ENCODE peak calls at places on chromosome 13, in ten cellular contexts. W is fibroblast of lung, S is astrocyte, F is GM13977, Y is HCT116, V is A549, P is breast epithelium, B is prostate gland, J is uterus, K is H1. I is an unnamed sample.

GRCh38 chr13:26074706-26075105 is 22.9 kb upstream of the SHISA2 start:
- DNase-seq in V (peak; percentile 12), K (no peak), Y (no peak), P (no peak), F (no peak), J (no peak), S (peak; percentile 26), B (no peak), W (no peak), I (no peak)

GRCh38 chr13:75416327-75417005 is 65.5 kb downstream of the TBC1D4 start:
- DNase-seq in P (no peak), F (peak; percentile 20), K (no peak), S (no peak), V (no peak), Y (no peak), J (no peak), B (no peak), W (no peak), I (no peak)

GRCh38 chr13:97719759-97720158 is 233.7 kb upstream of the IPO5 start:
- DNase-seq in V (peak; percentile 11), Y (no peak), W (no peak), F (no peak), K (no peak), J (no peak), S (no peak), B (no peak), P (no peak), I (no peak)

GRCh38 chr13:114152831-114153371 is 20.5 kb upstream of the RASA3 start:
- DNase-seq in V (no peak), B (no peak), Y (no peak), W (no peak), F (no peak), J (no peak), P (no peak), K (no peak), S (no peak), I (no peak)

GRCh38 chr13:38538412-38538811 is 148.5 kb upstream of the FREM2 start:
- DNase-seq in S (no peak), W (no peak), J (no peak), Y (no peak), B (no peak), V (no peak), P (no peak), F (no peak), K (no peak), I (no peak)

GRCh38 chr13:112592647-112593046 is 4.7 kb upstream of the TUBGCP3 start:
- DNase-seq in K (no peak), S (no peak), V (no peak), P (no peak), B (no peak), J (no peak), W (no peak), F (no peak), Y (no peak), I (no peak)

GRCh38 chr13:33045829-33046592 is 29.8 kb downstream of the KL start:
- DNase-seq in W (no peak), V (no peak), J (no peak), B (no peak), Y (no peak), K (no peak), P (no peak), F (no peak), S (no peak), I (no peak)

GRCh38 chr13:110593430-110594130 is 21.8 kb upstream of the NAXD start:
- DNase-seq in J (no peak), K (no peak), P (no peak), Y (peak; percentile 50), F (peak; percentile 81), W (peak; percentile 73), S (peak; percentile 39), B (peak; percentile 39), V (peak; percentile 54), I (no peak)

GRCh38 chr13:69935043-69935442 is 172.6 kb upstream of the ATXN8OS start:
- DNase-seq in J (no peak), W (no peak), P (no peak), K (no peak), B (no peak), Y (peak; percentile 52), V (peak; percentile 35), S (no peak), F (no peak), I (no peak)

GRCh38 chr13:37640499-37640898 is 41.9 kb upstream of the POSTN start:
- DNase-seq in B (no peak), K (no peak), P (no peak), J (no peak), S (peak; percentile 59), W (peak; percentile 89), V (peak; percentile 42), F (no peak), Y (no peak), I (no peak)

GRCh38 chr13:111372651-111373425 is 52.4 kb downstream of the TEX29 start:
- DNase-seq in K (peak; percentile 29), V (no peak), P (no peak), F (no peak), S (no peak), J (no peak), B (no peak), W (no peak), Y (no peak), I (no peak)

GRCh38 chr13:34577051-34577450 is 365.0 kb upstream of the NBEA start:
- DNase-seq in J (no peak), S (peak; percentile 70), F (no peak), Y (no peak), W (no peak), K (no peak), P (no peak), V (no peak), B (no peak), I (no peak)

GRCh38 chr13:33392794-33393371 is 107.3 kb upstream of the STARD13 start:
- DNase-seq in K (no peak), F (no peak), W (no peak), P (no peak), S (no peak), B (peak; percentile 21), J (no peak), Y (no peak), V (no peak), I (no peak)

GRCh38 chr13:48728226-48728625 is 74.5 kb downstream of the CYSLTR2 start:
- DNase-seq in Y (no peak), P (no peak), W (no peak), S (no peak), B (no peak), J (no peak), F (no peak), V (no peak), K (no peak), I (no peak)

GRCh38 chr13:48730971-48731658 is 77.4 kb downstream of the CYSLTR2 start:
- DNase-seq in B (no peak), P (no peak), J (no peak), F (no peak), W (peak; percentile 69), Y (peak; percentile 21), S (peak; percentile 78), V (no peak), K (no peak), I (no peak)

GRCh38 chr13:48728876-48729275 is 75.1 kb downstream of the CYSLTR2 start:
- DNase-seq in K (no peak), F (no peak), S (no peak), W (no peak), P (no peak), V (no peak), B (no peak), J (no peak), Y (no peak), I (no peak)

GRCh38 chr13:48733739-48734329 is 80.1 kb downstream of the CYSLTR2 start:
- DNase-seq in Y (no peak), B (no peak), V (no peak), J (no peak), W (no peak), F (no peak), S (no peak), P (no peak), K (no peak), I (no peak)

DNA sequence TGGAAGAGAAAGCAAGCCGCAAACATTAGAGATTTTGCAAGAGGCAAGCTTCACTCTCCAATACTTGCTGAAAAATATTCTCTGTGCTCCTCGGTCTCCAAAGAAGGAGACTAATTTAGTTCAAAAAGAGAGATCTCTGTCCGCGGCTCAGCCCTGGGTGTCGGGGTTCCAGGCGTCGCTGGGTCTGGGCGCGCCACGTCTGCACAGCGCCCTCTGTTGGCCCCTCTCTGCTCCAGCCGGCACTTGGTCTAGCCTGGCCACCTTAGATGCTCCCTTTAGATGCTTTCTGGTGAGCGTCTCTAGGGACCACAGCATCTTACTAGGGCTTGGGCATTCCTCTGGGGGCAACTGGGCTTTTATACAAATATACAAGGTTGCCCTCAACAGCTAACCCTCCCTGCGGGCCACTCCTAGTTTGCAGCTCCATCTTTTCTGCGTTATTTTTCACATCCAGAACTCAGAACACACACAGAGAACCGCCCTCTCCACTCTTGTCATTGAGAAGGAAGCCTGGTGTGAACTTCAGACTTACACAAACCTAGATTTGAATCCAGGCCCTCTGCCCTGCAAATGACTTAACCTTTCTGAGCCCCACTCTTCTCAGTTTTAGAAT is 78.3 kb downstream of the CYSLTR2 start:
- DNase-seq in S (no peak), K (peak; percentile 83), F (peak; percentile 31), B (no peak), J (no peak), Y (peak; percentile 28), V (peak; percentile 25), W (no peak), P (no peak), I (peak; percentile 23)
- TF ChIP-seq CTCF in S (peak; percentile 32), K (peak; percentile 93), F (peak; percentile 91), B (no peak), J (peak; percentile 39), Y (peak; percentile 96), V (peak; percentile 49), W (peak; percentile 41), P (peak; percentile 13), I (peak; percentile 77)

DNA sequence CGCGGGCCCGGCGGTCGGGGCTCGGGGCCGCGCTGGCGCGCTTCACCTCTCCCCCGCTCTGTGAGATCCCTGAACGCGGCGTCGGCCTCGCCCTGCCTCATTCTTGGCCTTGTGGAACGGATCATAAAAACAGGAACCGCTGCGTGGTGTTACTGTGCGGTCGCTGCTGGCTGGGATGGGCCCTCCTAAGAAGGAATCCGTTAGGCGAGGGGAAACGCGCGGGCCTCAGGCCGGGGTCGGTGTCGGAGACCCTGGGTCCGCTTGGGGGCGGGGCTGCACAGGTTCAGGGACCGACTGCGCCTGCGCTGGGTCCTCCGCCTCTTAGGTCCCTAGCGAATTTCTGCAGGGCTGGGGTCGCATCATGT is 381 bp downstream of the CKAP2 start:
- DNase-seq in F (peak; percentile 76), B (peak; percentile 61), P (peak; percentile 55), S (no peak), W (peak; percentile 67), Y (peak; percentile 49), K (peak; percentile 94), V (peak; percentile 75), J (peak; percentile 50), I (peak; percentile 80)
- TF ChIP-seq CTCF in F (no peak), B (no peak), P (no peak), S (no peak), W (no peak), Y (no peak), K (no peak), V (no peak), J (no peak), I (no peak)

GRCh38 chr13:67726979-67727378 is 496.8 kb upstream of the PCDH9 start:
- DNase-seq in J (no peak), B (no peak), F (no peak), S (no peak), V (no peak), K (no peak), P (no peak), W (no peak), Y (no peak), I (no peak)
- TF ChIP-seq CTCF in J (no peak), B (no peak), F (no peak), S (no peak), V (no peak), K (no peak), P (no peak), W (no peak), Y (no peak), I (no peak)

GRCh38 chr13:50512602-50513527 is 330.6 kb downstream of the DLEU7 start:
- DNase-seq in J (peak; percentile 61), F (peak; percentile 45), K (no peak), W (peak; percentile 70), P (no peak), S (peak; percentile 55), B (peak; percentile 48), Y (no peak), V (no peak), I (no peak)
- TF ChIP-seq CTCF in J (no peak), F (no peak), K (no peak), W (peak; percentile 13), P (no peak), S (no peak), B (no peak), Y (no peak), V (no peak), I (no peak)

I was measured in progenitor cell of endocrine pancreas.